ENCODE peak calls at places on chromosomes 12 and 14, in nine cellular contexts. F is fibroblast of mammary gland; I is choroid plexus epithelial cell; L is retina; H is CD8-positive, alpha-beta T cell; V is fibroblast of pulmonary artery; E is Right ventricle myocardium inferior; D is T-helper 1 cell; Y is NCI-H524. S is an unnamed sample.

GRCh38 chr12:6275609-6276246 is 34.8 kb upstream of the PLEKHG6 start:
- DNase-seq in F (no peak), D (no peak), Y (no peak), H (no peak), V (no peak), I (no peak), E (no peak), L (peak), S (no peak)

GRCh38 chr12:3816266-3816665 is 56.9 kb downstream of the PARP11 start:
- DNase-seq in D (no peak), V (no peak), E (no peak), H (no peak), I (peak), F (no peak), Y (no peak), L (no peak), S (no peak)

GRCh38 chr12:131007031-131007793 is 53.5 kb downstream of the ADGRD1 start:
- DNase-seq in E (peak), F (no peak), L (no peak), D (no peak), V (no peak), Y (no peak), H (no peak), I (no peak), S (no peak)

GRCh38 chr14:60356921-60357550 is 108.0 kb downstream of the PPM1A start:
- DNase-seq in I (peak), L (peak), D (no peak), E (no peak), V (no peak), F (no peak), Y (peak), H (no peak), S (no peak)

GRCh38 chr14:55605793-55606192 is 25.8 kb downstream of the KTN1 start:
- DNase-seq in L (no peak), H (no peak), V (no peak), F (no peak), D (no peak), Y (no peak), E (no peak), I (peak), S (no peak)

GRCh38 chr12:32418903-32419519 is 19.7 kb downstream of the FGD4 start:
- DNase-seq in V (no peak), E (no peak), H (no peak), L (no peak), I (no peak), D (no peak), Y (no peak), F (no peak), S (no peak)

GRCh38 chr14:53962954-53963490 is 6.4 kb upstream of the BMP4 start:
- DNase-seq in F (no peak), I (no peak), Y (peak), E (no peak), H (no peak), V (no peak), L (no peak), D (no peak), S (no peak)

GRCh38 chr12:40152783-40153383 is 47.0 kb upstream of the SLC2A13 start:
- DNase-seq in L (peak), V (peak), E (peak), F (peak), Y (peak), I (peak), H (peak), D (peak), S (peak)

GRCh38 chr14:99177876-99178630 is 93.9 kb downstream of the BCL11B start:
- DNase-seq in D (no peak), E (no peak), L (no peak), V (no peak), H (no peak), I (no peak), F (no peak), Y (no peak), S (no peak)

GRCh38 chr12:106071686-106072085 is 67.1 kb downstream of the NUAK1 start:
- DNase-seq in V (no peak), I (peak), F (no peak), H (no peak), L (no peak), D (no peak), E (no peak), Y (no peak), S (no peak)

GRCh38 chr14:100045687-100046344 is 19.4 kb upstream of the EVL start:
- DNase-seq in V (no peak), L (peak), H (no peak), F (no peak), I (no peak), E (no peak), Y (no peak), D (no peak), S (no peak)

GRCh38 chr12:110279976-110280783 is 867 bp upstream of the ATP2A2 start:
- DNase-seq in H (peak), F (peak), Y (peak), I (peak), L (no peak), D (peak), V (peak), E (peak), S (peak)

GRCh38 chr12:12327802-12328201 is 22.2 kb downstream of the MANSC1 start:
- DNase-seq in F (peak), L (peak), H (peak), D (no peak), E (no peak), I (peak), Y (peak), V (peak), S (peak)

GRCh38 chr12:66144796-66145754 is 14.5 kb upstream of the LLPH start:
- DNase-seq in F (peak), V (peak), D (no peak), L (no peak), E (no peak), I (peak), Y (peak), H (no peak), S (no peak)

GRCh38 chr12:132393991-132394949 is 64.9 kb upstream of the GALNT9 start:
- DNase-seq in E (peak), L (no peak), F (no peak), I (no peak), Y (no peak), H (no peak), D (no peak), V (no peak), S (no peak)

GRCh38 chr14:60515696-60516284 is 6.8 kb downstream of the SIX6 start:
- DNase-seq in H (no peak), E (no peak), V (no peak), D (no peak), F (no peak), L (peak), I (no peak), Y (no peak), S (no peak)

GRCh38 chr12:127411141-127411915 is 855.6 kb upstream of the TMEM132C start:
- DNase-seq in L (no peak), Y (no peak), E (no peak), D (no peak), V (no peak), H (no peak), I (no peak), F (no peak), S (no peak)

GRCh38 chr14:63632932-63633514 is 8.6 kb downstream of the WDR89 start:
- DNase-seq in H (no peak), F (peak), L (no peak), E (no peak), I (peak), D (no peak), Y (peak), V (peak), S (no peak)

GRCh38 chr12:122024132-122024785 is 2.6 kb downstream of the BCL7A start:
- DNase-seq in F (no peak), Y (no peak), V (no peak), H (no peak), I (no peak), D (no peak), L (no peak), E (no peak), S (no peak)

GRCh38 chr12:87930652-87931051 is 98.5 kb downstream of the C12orf50 start:
- DNase-seq in F (no peak), V (no peak), E (no peak), Y (no peak), H (no peak), L (no peak), I (no peak), D (no peak), S (no peak)

GRCh38 chr14:95023886-95024285 is 133.4 kb downstream of the DICER1 start:
- DNase-seq in D (no peak), E (no peak), Y (no peak), V (peak), F (peak), H (no peak), L (no peak), I (no peak), S (no peak)

GRCh38 chr14:51999084-51999483 is 9.7 kb downstream of the RTRAF start:
- DNase-seq in H (no peak), L (no peak), F (peak), V (peak), E (no peak), Y (no peak), I (peak), D (no peak), S (no peak)

GRCh38 chr14:36105401-36105800 is 71.1 kb downstream of the PTCSC3 start:
- DNase-seq in Y (peak), I (no peak), D (no peak), E (no peak), F (peak), H (no peak), L (no peak), V (no peak), S (no peak)

GRCh38 chr12:32305163-32305562 is 94.2 kb upstream of the FGD4 start:
- DNase-seq in E (no peak), D (no peak), H (peak), Y (peak), I (peak), V (peak), L (no peak), F (peak), S (no peak)

GRCh38 chr14:74835607-74836250 is 40.2 kb downstream of the PROX2 start:
- DNase-seq in F (no peak), V (no peak), L (no peak), H (no peak), I (no peak), D (no peak), E (no peak), Y (no peak), S (no peak)

S was measured in effector CD4-positive, alpha-beta T cell.